ENCODE peak calls at places on chromosomes 4 and X, in seven cellular contexts. P, Y, B, J, A, T and V are unnamed samples.

GRCh38 chr4:157221895-157222763 is 1.6 kb downstream of the GRIA2 start:
- DNase-seq in P (no peak), Y (no peak), B (no peak), J (no peak), A (no peak), T (peak; percentile 71), V (no peak)

GRCh38 chrX:154368630-154369452 is 5.6 kb downstream of the FLNA start:
- DNase-seq in P (peak; percentile 60), Y (peak; percentile 75), B (peak; percentile 87), J (peak; percentile 66), A (peak; percentile 90), T (no peak), V (peak; percentile 89)

GRCh38 chr4:80911458-80911857 is 119.0 kb upstream of the BMP3 start:
- DNase-seq in P (no peak), Y (no peak), B (no peak), J (no peak), A (no peak), T (no peak), V (no peak)

GRCh38 chr4:86664959-86665358 is 70.8 kb downstream of the PTPN13 start:
- DNase-seq in P (no peak), Y (no peak), B (no peak), J (no peak), A (no peak), T (no peak), V (no peak)

GRCh38 chr4:183906736-183907651 is 1.9 kb downstream of the STOX2 start:
- DNase-seq in P (no peak), Y (no peak), B (no peak), J (no peak), A (peak; percentile 27), T (peak; percentile 66), V (no peak)

GRCh38 chrX:43971966-43972961 is 926 bp downstream of the NDP start:
- DNase-seq in P (no peak), Y (no peak), B (no peak), J (no peak), A (no peak), T (no peak), V (no peak)

GRCh38 chr4:78056265-78057129 is 626 bp upstream of the FRAS1 start:
- DNase-seq in P (no peak), Y (peak; percentile 73), B (peak; percentile 80), J (peak; percentile 92), A (peak; percentile 65), T (peak; percentile 84), V (peak; percentile 59)

GRCh38 chrX:17788956-17789562 is 51.8 kb downstream of the SCML1 start:
- DNase-seq in P (no peak), Y (no peak), B (no peak), J (no peak), A (no peak), T (no peak), V (no peak)

GRCh38 chr4:100593933-100594332 is 76.1 kb upstream of the EMCN start:
- DNase-seq in P (no peak), Y (no peak), B (no peak), J (no peak), A (no peak), T (no peak), V (no peak)

GRCh38 chr4:112793033-112793432 is 156.1 kb downstream of the LARP7 start:
- DNase-seq in P (no peak), Y (no peak), B (no peak), J (no peak), A (no peak), T (no peak), V (no peak)

GRCh38 chrX:18377802-18378201 is 23.3 kb upstream of the SCML2 start:
- DNase-seq in P (no peak), Y (peak; percentile 18), B (peak; percentile 53), J (peak; percentile 11), A (no peak), T (peak; percentile 45), V (no peak)

GRCh38 chr4:165684177-165684870 is 188.7 kb upstream of the TLL1 start:
- DNase-seq in P (no peak), Y (no peak), B (no peak), J (no peak), A (no peak), T (no peak), V (no peak)

GRCh38 chr4:65120287-65120686 is 550.0 kb downstream of the EPHA5 start:
- DNase-seq in P (no peak), Y (no peak), B (no peak), J (no peak), A (no peak), T (no peak), V (no peak)
- H3K4me3 ChIP-seq in P (no peak overlapping the region), Y (no peak overlapping the region), B (no peak overlapping the region), J (no peak overlapping the region), A (no peak overlapping the region), T (no peak overlapping the region), V (no peak overlapping the region)

DNA sequence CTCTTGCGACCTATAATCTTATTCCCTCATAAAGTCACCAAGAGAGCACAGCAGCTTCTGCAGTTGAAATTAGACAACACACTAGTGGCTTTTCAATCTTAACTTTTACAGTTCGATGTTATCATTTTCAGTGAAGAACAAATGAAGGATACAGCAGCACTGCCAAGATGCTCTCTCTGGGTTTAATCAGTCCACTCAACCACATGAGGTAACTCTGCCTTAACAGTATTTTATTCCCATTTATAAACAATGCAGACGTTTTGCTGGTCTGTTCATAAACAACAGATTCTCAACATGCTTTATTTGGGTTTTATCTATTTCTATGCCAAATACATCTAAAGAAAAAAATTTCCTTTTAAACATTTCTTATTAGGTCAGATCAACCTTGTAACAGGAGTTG is 646.0 kb upstream of the FAM241A start:
- DNase-seq in P (no peak), Y (no peak), B (no peak), J (no peak), A (no peak), T (no peak), V (no peak)
- TF ChIP-seq CTCF in P (no peak), Y (no peak), B (no peak), J (no peak), A (no peak), T (no peak), V (no peak)

GRCh38 chr4:128597515-128597914 is 212.0 kb upstream of the JADE1 start:
- DNase-seq in P (no peak), Y (no peak), B (no peak), J (no peak), A (no peak), T (no peak), V (no peak)

GRCh38 chr4:128591482-128591881 is 218.0 kb upstream of the JADE1 start:
- DNase-seq in P (no peak), Y (no peak), B (no peak), J (no peak), A (no peak), T (peak; percentile 30), V (no peak)

GRCh38 chr4:128600410-128600809 is 209.1 kb upstream of the JADE1 start:
- DNase-seq in P (no peak), Y (no peak), B (no peak), J (peak; percentile 33), A (peak; percentile 50), T (peak; percentile 31), V (peak; percentile 35)

GRCh38 chr4:128596844-128597243 is 212.7 kb upstream of the JADE1 start:
- DNase-seq in P (no peak), Y (no peak), B (peak; percentile 65), J (peak; percentile 20), A (no peak), T (peak; percentile 11), V (no peak)

DNA sequence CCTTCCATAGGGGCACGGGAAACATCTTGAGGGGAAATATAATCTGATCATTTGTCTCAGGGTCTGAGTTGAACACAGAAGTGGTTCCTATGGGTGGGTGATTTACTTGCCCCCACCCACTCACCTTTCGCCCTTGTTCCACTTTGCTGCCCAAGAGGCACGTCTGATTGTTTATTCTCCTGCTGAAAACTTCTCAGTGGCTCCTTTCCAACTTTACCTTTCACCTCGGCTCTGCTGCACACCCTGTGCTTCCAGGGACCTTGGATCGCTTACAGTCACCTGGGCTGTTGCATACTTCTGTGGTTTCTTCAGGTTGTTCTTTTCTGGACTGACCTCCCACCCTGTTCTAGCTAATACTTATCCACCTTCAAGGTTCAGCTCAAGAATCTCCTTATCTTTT is 213.4 kb upstream of the JADE1 start:
- DNase-seq in P (no peak), Y (no peak), B (no peak), J (no peak), A (no peak), T (peak; percentile 14), V (peak; percentile 30)
- TF ChIP-seq EP300 in P (no peak), Y (no peak), B (no peak), J (no peak), A (no peak), T (no peak), V (no peak)

GRCh38 chrX:80512924-80513323 is 92.7 kb downstream of the TENT5D start:
- DNase-seq in P (no peak), Y (no peak), B (no peak), J (no peak), A (no peak), T (no peak), V (no peak)

GRCh38 chrX:80513620-80514019 is 93.4 kb downstream of the TENT5D start:
- DNase-seq in P (no peak), Y (no peak), B (no peak), J (no peak), A (no peak), T (no peak), V (no peak)

DNA sequence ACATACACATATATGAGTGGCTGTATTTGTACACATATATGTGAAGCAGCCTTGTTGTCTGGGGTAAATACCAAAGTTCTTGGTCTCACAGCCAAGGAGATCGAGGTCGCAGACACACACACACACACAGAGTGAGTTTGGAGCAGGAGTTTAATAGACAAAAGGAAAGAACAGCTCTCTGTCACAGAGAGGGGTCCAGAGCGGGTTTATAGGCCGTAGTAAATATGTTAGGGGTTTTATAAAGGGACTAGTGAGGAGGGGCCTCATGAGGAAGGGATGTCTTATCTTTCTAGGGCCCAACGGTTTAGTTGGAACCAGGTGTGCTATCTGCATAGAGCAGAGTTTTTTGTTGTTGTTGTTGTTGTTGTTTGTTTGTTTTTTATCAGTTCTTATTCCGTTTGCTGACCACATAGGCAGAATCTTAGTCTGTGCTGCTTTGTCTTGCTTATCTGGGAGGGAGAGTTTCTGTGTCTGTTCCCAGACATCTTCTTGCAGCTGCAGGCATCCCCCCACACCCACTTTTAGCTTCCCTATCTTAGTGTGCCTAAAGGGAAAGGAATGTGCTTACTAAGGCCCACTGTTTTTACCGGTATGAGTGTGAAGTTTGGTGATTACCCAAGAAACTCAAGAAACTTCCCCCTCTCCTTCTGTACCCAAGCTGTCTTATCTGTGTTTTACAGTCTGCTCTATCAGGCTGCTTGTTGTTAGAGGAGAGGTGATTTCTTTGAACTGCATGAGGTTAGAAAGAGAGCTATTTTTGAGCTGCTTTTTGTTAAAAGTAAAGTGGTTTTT is 91.9 kb downstream of the TENT5D start:
- DNase-seq in P (no peak), Y (no peak), B (no peak), J (no peak), A (no peak), T (no peak), V (no peak)
- H3K4me3 ChIP-seq in P (no peak overlapping the region), Y (no peak overlapping the region), B (no peak overlapping the region), J (no peak overlapping the region), A (no peak overlapping the region), T (no peak overlapping the region), V (no peak overlapping the region)